ENCODE peak calls at places on chromosomes 12 and 14, in seven cellular contexts. Z, J, B, V, Y, P and L are unnamed samples. For H3K4me1, the result is how much of the 10 kb centered on the place peaks cover.

GRCh38 chr12:39393890-39394289 is 49.0 kb downstream of the KIF21A start:
- DNase-seq in J (no peak), Z (no peak), V (peak), P (no peak), Y (no peak), B (no peak), L (no peak)

GRCh38 chr12:132668191-132669088 is 18.7 kb downstream of the POLE start:
- DNase-seq in Z (no peak), B (no peak), V (no peak), Y (no peak), P (no peak), J (no peak), L (no peak)

GRCh38 chr12:41250748-41251147 is 62.6 kb downstream of the PDZRN4 start:
- DNase-seq in P (no peak), V (no peak), B (no peak), Y (no peak), J (no peak), Z (no peak), L (no peak)

GRCh38 chr14:35336171-35337073 is 44.2 kb downstream of the PSMA6 start:
- DNase-seq in Z (peak), V (peak), P (peak), Y (no peak), B (peak), J (peak), L (peak)

GRCh38 chr12:121577443-121578180 is 3.2 kb downstream of the KDM2B start:
- DNase-seq in P (no peak), B (no peak), Y (no peak), Z (no peak), V (no peak), J (no peak), L (peak)

GRCh38 chr14:67768219-67768618 is 48.2 kb downstream of the ZFYVE26 start:
- DNase-seq in J (no peak), Y (no peak), P (no peak), Z (no peak), V (no peak), B (no peak), L (no peak)

GRCh38 chr12:105740970-105741725 is 397.6 kb downstream of the NUAK1 start:
- DNase-seq in Y (no peak), Z (peak), P (no peak), V (no peak), B (peak), J (no peak), L (peak)

GRCh38 chr12:1500095-1500801 is 94.1 kb downstream of the FBXL14 start:
- DNase-seq in J (no peak), Z (peak), V (no peak), P (no peak), B (no peak), Y (no peak), L (peak)

GRCh38 chr12:52258335-52258901 is 16.0 kb upstream of the KRT86 start:
- DNase-seq in J (no peak), B (no peak), Z (no peak), P (no peak), Y (no peak), V (no peak), L (peak)

GRCh38 chr12:118370601-118371000 is 2.1 kb downstream of the TAOK3 start:
- DNase-seq in P (no peak), Z (no peak), Y (no peak), J (no peak), V (no peak), B (no peak), L (no peak)

GRCh38 chr12:119008691-119009221 is 27.4 kb downstream of the SRRM4 start:
- DNase-seq in J (no peak), P (no peak), V (no peak), Y (no peak), B (no peak), Z (no peak), L (no peak)

GRCh38 chr12:111445311-111446043 is 39.8 kb downstream of the SH2B3 start:
- DNase-seq in J (no peak), V (no peak), Y (peak), Z (no peak), P (peak), B (no peak), L (no peak)

GRCh38 chr12:111446044-111446581 is 40.4 kb downstream of the SH2B3 start:
- DNase-seq in J (no peak), Y (peak), B (no peak), P (peak), V (no peak), Z (no peak), L (no peak)

GRCh38 chr12:111447571-111448265 is 42.0 kb downstream of the SH2B3 start:
- DNase-seq in J (no peak), Z (no peak), B (no peak), Y (no peak), V (no peak), P (peak), L (peak)

GRCh38 chr12:111448266-111448830 is 42.6 kb downstream of the SH2B3 start:
- DNase-seq in V (no peak), P (no peak), Z (no peak), B (no peak), J (no peak), Y (no peak), L (no peak)

DNA sequence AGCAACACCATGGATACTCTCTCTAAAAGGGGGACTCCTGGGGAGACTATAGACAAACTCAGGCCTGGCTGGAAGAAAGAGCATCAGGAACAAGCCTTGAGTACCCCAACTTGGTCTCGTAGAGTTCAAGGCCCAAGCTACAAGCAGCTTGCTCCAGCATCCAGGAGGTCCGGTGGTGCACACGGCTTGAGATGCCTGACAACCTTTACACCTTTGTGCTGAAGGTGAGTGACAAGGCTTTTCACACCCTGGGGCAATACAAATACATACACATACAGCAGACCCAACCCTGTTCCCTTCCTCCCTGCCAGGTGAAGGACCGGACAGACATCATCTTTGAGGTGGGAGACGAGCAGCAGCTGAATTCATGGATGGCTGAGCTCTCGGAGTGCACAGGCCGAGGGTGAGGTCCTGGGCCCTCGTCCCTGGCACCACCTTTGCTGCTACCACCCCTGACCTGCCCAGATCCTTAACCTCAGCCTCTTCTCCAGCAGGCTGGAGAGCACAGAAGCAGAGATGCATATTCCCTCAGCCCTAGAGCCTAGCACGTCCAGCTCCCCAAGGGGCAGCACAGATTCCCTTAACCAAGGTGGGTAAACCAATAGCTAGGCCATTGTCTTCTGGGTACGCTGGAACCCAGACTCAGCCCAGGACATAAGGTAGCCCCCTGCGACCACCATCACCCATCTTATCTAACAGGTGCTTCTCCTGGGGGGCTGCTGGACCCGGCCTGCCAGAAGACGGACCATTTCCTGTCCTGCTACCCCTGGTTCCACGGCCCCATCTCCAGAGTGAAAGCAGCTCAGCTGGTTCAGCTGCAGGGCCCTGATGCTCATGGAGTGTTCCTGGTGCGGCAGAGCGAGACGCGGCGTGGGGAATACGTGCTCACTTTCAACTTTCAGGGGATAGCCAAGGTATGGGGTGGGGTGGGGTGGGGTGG is 41.2 kb downstream of the SH2B3 start:
- DNase-seq in Y (no peak), J (no peak), V (no peak), P (peak), Z (no peak), B (no peak), L (no peak)
- H3K27ac ChIP-seq in Y (no peak), J (no peak), V (no peak), P (peak), Z (peak), B (no peak), L (peak)

DNA sequence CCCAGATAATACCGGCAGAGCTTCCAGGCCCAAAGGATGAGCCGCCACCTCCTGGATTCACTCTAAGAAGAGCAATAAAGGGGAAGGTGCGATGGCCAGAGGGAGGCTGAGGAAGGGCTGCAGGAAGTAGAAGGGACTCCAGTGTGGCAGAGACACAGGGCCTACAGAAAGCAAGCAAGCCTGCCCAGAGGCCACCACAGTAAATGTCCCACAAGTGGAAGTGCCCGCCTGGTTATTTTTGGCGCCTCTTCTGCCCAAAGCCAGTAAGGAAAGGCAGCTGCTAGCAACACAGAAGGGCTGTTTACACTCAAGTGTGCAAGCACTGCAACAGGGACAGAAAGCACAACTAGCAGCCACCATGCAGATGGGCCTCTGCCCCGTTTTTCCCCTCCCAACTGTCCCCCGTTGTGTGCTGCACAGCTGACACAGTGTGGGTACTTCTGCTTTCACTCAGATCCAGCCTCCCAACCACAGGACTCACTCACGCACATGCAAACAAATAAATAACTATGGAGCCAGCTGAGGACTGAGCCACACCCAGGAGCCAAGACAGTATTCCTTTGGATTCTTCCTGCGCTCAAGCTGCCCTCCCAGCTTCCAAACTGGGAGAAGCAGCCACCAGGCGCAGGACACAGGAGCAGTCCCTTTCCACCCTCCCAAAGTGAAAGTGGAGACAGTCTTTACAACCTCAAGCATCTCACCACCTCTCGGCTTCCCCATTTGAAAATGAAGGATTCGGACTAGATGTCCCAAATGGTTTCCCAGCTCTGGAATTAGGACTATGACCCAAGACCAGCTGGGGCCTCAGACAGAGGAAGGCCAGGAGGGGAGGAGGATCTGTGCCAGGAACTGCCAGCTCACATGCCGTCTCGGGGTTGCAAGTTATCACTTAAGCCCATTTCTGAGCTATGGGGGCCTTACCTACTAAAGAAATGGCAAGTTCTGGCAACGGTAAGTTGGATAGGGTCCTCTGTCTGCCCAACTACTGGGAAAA is 40.0 kb upstream of the PNMA1 start:
- DNase-seq in Z (no peak), Y (no peak), J (no peak), B (no peak), P (no peak), V (no peak), L (no peak)
- H3K4me1 ChIP-seq in Z (half or more), Y (half or more), J (half or more), B (half or more), P (half or more), V (under half), L (half or more)

GRCh38 chr12:56387152-56387551 is 24.5 kb upstream of the APOF start:
- DNase-seq in B (no peak), Y (no peak), V (no peak), Z (no peak), J (no peak), P (no peak), L (no peak)

GRCh38 chr12:56389215-56389850 is 26.7 kb upstream of the APOF start:
- DNase-seq in B (no peak), Y (no peak), P (no peak), Z (no peak), J (no peak), V (no peak), L (no peak)

GRCh38 chr12:56382611-56383010 is 20.0 kb upstream of the APOF start:
- DNase-seq in V (no peak), B (no peak), J (no peak), Z (no peak), Y (no peak), P (no peak), L (no peak)

GRCh38 chr12:56391721-56392120 is 29.1 kb upstream of the APOF start:
- DNase-seq in Z (no peak), P (no peak), J (no peak), Y (no peak), V (no peak), B (no peak), L (no peak)

DNA sequence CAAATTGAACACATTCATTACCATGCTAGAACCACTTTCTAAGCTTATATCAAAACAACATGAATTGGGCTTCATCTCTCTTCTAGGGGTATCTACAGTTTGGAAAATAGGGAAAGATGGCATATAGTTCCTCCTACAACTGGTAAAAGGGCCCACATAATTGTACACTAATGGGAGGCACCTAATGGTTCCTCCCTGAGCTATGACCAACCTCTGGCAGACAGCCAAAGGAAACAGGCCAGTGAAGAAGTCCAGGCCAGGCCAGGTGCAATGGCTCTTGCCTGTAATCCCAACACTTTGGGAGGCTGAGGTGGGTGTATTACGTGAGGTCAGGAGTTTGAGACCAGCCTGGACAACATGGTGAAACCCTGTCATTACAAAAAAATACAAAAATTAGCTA is 23.2 kb upstream of the APOF start:
- DNase-seq in P (peak), B (no peak), V (no peak), J (no peak), Z (no peak), Y (no peak), L (no peak)
- H3K4me3 ChIP-seq in P (no peak), B (no peak), V (no peak), J (no peak), Z (no peak), Y (no peak), L (no peak)

DNA sequence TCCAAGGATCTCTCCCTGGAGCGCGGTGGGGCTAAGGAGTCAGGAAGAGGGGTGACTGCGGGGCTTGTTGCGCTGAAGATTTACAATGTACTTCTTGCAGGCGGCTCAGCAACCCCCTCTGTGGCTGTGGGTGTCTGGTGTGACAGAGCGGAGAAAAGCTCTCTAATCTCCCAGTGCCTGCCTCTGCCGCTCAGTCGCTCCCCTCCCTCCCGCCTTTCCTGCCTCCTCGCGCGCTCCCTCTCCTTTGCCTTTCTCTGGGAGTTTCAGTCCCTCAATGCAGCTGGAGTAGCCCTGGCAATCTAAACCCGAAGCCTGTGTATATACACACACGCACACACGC is 799 bp upstream of the TRHDE start:
- DNase-seq in Y (no peak), V (no peak), J (no peak), B (peak), P (peak), Z (no peak), L (peak)
- H3K27ac ChIP-seq in Y (no peak), V (no peak), J (no peak), B (peak), P (peak), Z (peak), L (peak)

GRCh38 chr12:79676579-79676978 is 14.2 kb downstream of the PAWR start:
- DNase-seq in B (no peak), J (no peak), P (no peak), Z (no peak), V (no peak), Y (no peak), L (no peak)

GRCh38 chr12:79681008-79681590 is 9.7 kb downstream of the PAWR start:
- DNase-seq in B (no peak), V (no peak), P (no peak), Y (no peak), J (no peak), Z (no peak), L (no peak)

GRCh38 chr12:79680051-79680450 is 10.7 kb downstream of the PAWR start:
- DNase-seq in B (no peak), V (no peak), P (no peak), Z (no peak), J (no peak), Y (no peak), L (no peak)

GRCh38 chr12:79677667-79678066 is 13.1 kb downstream of the PAWR start:
- DNase-seq in V (no peak), B (no peak), P (no peak), Y (no peak), Z (no peak), J (no peak), L (no peak)

GRCh38 chr12:79678306-79678705 is 12.5 kb downstream of the PAWR start:
- DNase-seq in Z (no peak), J (no peak), V (no peak), B (no peak), Y (no peak), P (no peak), L (no peak)
- H3K4me1 ChIP-seq in Z (under half), J (half or more), V (under half), B (under half), Y (under half), P (under half), L (under half)

DNA sequence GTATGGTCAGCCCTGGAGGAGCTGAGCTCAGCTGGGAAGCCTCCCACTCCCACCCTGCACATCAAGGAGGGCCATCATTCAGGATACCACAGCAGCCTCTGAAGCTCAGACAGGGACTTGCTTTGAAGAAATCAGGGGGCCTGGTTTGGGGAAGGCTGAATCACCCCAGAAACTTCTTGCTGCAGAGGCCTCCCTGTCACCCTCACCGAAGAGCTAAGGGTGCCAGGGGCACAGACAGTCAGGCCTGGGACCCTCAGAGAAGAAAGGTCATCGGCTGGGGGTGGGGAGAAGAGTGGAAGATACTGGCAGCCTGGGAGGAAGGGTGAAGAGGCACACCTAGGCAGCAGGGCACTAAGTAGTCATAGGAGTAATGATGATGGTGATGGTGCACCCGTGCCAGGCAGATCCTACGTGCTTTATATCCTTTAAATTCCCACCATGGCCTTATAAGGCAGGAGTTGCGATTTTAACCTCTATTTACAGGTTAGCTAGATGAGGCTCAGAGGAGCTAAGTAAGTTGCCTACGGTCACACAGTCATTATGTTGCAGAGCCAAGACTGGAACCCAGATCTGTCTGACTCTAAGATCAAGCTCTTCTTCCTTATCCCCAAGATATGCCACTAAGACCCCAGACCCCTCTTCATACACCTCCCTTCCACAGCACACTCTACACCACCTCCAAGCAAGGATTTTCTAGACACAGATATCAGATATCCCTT is 28.5 kb upstream of the PNMA1 start:
- DNase-seq in Z (no peak), J (no peak), V (no peak), B (no peak), P (no peak), Y (no peak), L (no peak)
- H3K4me3 ChIP-seq in Z (peak), J (no peak), V (no peak), B (no peak), P (no peak), Y (peak), L (no peak)